ENCODE peak calls at places on chromosome X, in four cellular contexts. K is body of pancreas, H is kidney, O is tibial nerve. M is an unnamed sample. For H3K36me3 and H3K9me3, the result is how much of the 10 kb centered on the place peaks cover.

GRCh38 chrX:69192603-69193002 is 27.4 kb upstream of the PJA1 start:
- DNase-seq in H (no peak), K (no peak), O (no peak), M (no peak)

GRCh38 chrX:115563633-115564182 is 2.7 kb downstream of the PLS3 start:
- DNase-seq in O (no peak), K (no peak), H (no peak), M (no peak)

GRCh38 chrX:51281758-51282318 is 50.8 kb upstream of the NUDT10 start:
- DNase-seq in O (no peak), K (no peak), H (no peak), M (no peak)

GRCh38 chrX:10470009-10470408 is 150.4 kb downstream of the MID1 start:
- DNase-seq in O (no peak), H (no peak), K (no peak), M (no peak)

GRCh38 chrX:130165181-130165702 is 399 bp downstream of the AIFM1 start:
- DNase-seq in K (no peak), O (no peak), H (no peak), M (no peak)

GRCh38 chrX:110056419-110056818 is 53.5 kb downstream of the TMEM164 start:
- DNase-seq in H (no peak), K (no peak), O (no peak), M (no peak)

GRCh38 chrX:10350991-10351390 is 194.2 kb downstream of the CLCN4 start:
- DNase-seq in O (no peak), K (no peak), H (no peak), M (no peak)

GRCh38 chrX:22686138-22686541 is 313.6 kb upstream of the DDX53 start:
- DNase-seq in O (peak), H (peak), K (no peak), M (peak)

GRCh38 chrX:35166023-35166422 is 223.4 kb downstream of the FAM47B start:
- DNase-seq in H (no peak), K (no peak), O (no peak), M (peak)

GRCh38 chrX:115650916-115651315 is 89.9 kb downstream of the PLS3 start:
- DNase-seq in O (peak), H (no peak), K (peak), M (peak)

GRCh38 chrX:82816572-82816971 is 691.5 kb upstream of the POU3F4 start:
- DNase-seq in H (no peak), O (no peak), K (no peak), M (no peak)

GRCh38 chrX:23726196-23726595 is 16.9 kb downstream of the ACOT9 start:
- DNase-seq in O (no peak), H (no peak), K (no peak), M (no peak)

GRCh38 chrX:137031517-137032377 is 2.0 kb downstream of the GPR101 start:
- DNase-seq in K (no peak), O (no peak), H (no peak), M (peak)

GRCh38 chrX:48531359-48531954 is 8.1 kb upstream of the TBC1D25 start:
- DNase-seq in O (no peak), K (no peak), H (no peak), M (peak)

GRCh38 chrX:12947545-12948235 is 27.2 kb upstream of the TMSB4X start:
- DNase-seq in O (no peak), H (no peak), K (no peak), M (no peak)

GRCh38 chrX:46611658-46612362 is 38.2 kb downstream of the CHST7 start:
- DNase-seq in O (no peak), K (no peak), H (no peak), M (no peak)

GRCh38 chrX:74133156-74133796 is 170.7 kb upstream of the ZCCHC13 start:
- DNase-seq in K (no peak), O (peak), H (no peak), M (no peak)

GRCh38 chrX:94058728-94059382 is 384.8 kb downstream of the FAM133A start:
- DNase-seq in O (no peak), K (peak), H (no peak), M (peak)

GRCh38 chrX:39043838-39044550 is 242.7 kb downstream of the MID1IP1 start:
- DNase-seq in O (no peak), H (no peak), K (no peak), M (no peak)

GRCh38 chrX:20267924-20268701 is 1.4 kb upstream of the RPS6KA3 start:
- DNase-seq in H (peak), O (peak), K (peak), M (no peak)

GRCh38 chrX:39814391-39814790 is 283.4 kb downstream of the BCOR start:
- DNase-seq in K (no peak), H (no peak), O (peak), M (no peak)

GRCh38 chrX:49029876-49030275 is 13.3 kb downstream of the TFE3 start:
- DNase-seq in K (no peak), H (peak), O (no peak), M (no peak)

GRCh38 chrX:123959281-123960063 is 2.0 kb upstream of the STAG2 start:
- DNase-seq in H (peak), O (peak), K (peak), M (peak)

GRCh38 chrX:97882306-97882705 is 998.6 kb downstream of the RPA4 start:
- DNase-seq in H (no peak), O (no peak), K (no peak), M (no peak)

GRCh38 chrX:19686876-19687275 is 171.6 kb upstream of the MAP3K15 start:
- DNase-seq in K (no peak), H (no peak), O (no peak), M (no peak)

GRCh38 chrX:150548684-150549083 is 19.7 kb upstream of the MTM1 start:
- DNase-seq in H (no peak), O (no peak), K (no peak), M (peak)

GRCh38 chrX:49058794-49059193 is at the start of gene CCDC120:
- DNase-seq in K (peak), H (no peak), O (no peak), M (no peak)

GRCh38 chrX:110268875-110269274 is 49.0 kb downstream of the AMMECR1 start:
- DNase-seq in O (no peak), K (no peak), H (no peak), M (no peak)

GRCh38 chrX:3295731-3296130 is 50.7 kb downstream of the MXRA5 start:
- DNase-seq in O (no peak), K (no peak), H (no peak), M (peak)

GRCh38 chrX:23223169-23223568 is 111.5 kb upstream of the PTCHD1 start:
- DNase-seq in K (no peak), O (no peak), H (no peak), M (no peak)

DNA sequence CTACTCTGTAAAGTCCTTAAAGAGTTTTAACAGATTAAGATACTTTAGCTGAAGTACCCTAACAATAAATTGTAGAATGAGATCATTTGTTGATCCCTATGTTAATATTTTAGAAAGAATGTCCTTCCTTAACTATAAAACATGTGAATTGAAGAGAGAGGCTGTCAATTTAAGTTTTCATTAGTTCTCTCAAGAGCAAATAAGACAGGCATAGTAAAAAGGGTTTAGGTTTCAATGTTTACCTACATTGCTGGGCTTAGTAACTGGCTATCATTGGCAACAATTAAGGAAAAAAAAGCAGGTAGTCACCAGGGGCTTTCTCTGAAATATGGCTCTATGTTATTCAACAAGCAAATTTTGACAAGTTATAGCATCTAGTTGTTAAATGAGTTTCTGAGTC is 91.5 kb downstream of the ATRX start:
- DNase-seq in H (no peak), O (no peak), K (no peak), M (no peak)
- H3K36me3 ChIP-seq in H (under half), O (under half), K (under half), M (under half)

GRCh38 chrX:18410038-18410437 is 15.4 kb upstream of the CDKL5 start:
- DNase-seq in K (peak), H (no peak), O (no peak), M (no peak)

GRCh38 chrX:18415386-18415785 is 10.0 kb upstream of the CDKL5 start:
- DNase-seq in O (no peak), K (no peak), H (no peak), M (no peak)
- H3K9me3 ChIP-seq in O (under half), K (under half), H (under half), M (under half)

GRCh38 chrX:151712253-151712652 is 3.6 kb upstream of the FATE1 start:
- DNase-seq in O (no peak), K (no peak), H (no peak), M (no peak)

GRCh38 chrX:151711787-151712186 is 4.0 kb upstream of the FATE1 start:
- DNase-seq in K (no peak), H (no peak), O (no peak), M (peak)

GRCh38 chrX:151708821-151709220 is 7.0 kb upstream of the FATE1 start:
- DNase-seq in O (no peak), K (no peak), H (no peak), M (no peak)

GRCh38 chrX:151711154-151711553 is 4.7 kb upstream of the FATE1 start:
- DNase-seq in K (no peak), H (no peak), O (no peak), M (no peak)

GRCh38 chrX:151710457-151710856 is 5.4 kb upstream of the FATE1 start:
- DNase-seq in O (no peak), K (no peak), H (no peak), M (no peak)
- H3K36me3 ChIP-seq in O (under half), K (under half), H (under half), M (under half)

DNA sequence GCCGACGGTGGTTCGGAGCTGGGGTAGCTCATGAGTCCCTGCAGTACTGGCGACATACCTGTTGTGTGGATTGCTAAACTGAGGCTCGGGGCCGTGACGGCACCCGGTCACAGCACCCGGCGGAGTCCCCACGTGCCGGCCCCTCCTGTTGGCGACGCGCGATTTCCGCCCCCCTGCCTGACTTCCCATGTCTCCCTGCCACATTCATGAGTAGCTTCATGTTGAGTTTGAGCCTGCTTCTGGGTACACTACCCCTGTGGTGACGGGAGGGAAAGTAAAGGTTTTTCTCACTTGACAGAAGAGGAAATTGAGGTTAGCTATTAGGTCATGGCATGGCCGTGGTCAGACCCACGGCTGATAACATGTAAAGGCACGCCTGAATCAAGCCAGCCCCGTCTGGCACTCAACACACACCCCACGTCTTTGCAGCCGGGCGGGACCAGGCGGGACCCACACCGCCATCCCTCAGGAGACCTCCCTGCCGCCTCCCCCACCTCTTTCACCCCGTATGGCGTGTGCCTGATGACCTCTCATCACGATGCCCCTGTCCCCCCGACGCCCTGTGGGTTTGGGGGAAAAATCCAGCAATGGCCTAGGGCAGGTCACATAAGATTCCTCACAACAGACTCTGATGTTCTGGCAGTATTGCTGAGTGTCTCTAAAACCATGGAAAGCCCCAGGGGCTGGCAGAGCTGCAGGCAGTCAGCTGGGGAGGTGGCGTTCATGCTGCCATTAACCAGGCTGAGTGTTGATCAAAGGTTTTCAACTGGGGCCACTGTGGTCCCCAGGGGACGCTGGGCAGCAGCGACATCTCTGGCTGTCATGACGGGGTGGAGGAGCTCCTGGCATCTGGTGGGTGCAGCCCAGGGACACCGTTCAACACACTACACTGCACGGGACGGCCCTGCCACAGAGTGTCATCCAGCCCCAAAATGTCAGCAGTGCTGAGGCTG is 29.2 kb downstream of the P2RY8 start:
- DNase-seq in H (peak), K (no peak), O (no peak), M (no peak)
- H3K9me3 ChIP-seq in H (under half), K (under half), O (under half), M (under half)

GRCh38 chrX:101685923-101686322 is 26.3 kb upstream of the ARMCX2 start:
- DNase-seq in H (no peak), K (no peak), O (no peak), M (no peak)
- H3K36me3 ChIP-seq in H (under half), K (under half), O (under half), M (under half)

GRCh38 chrX:133053854-133054565 is 42.9 kb downstream of the USP26 start:
- DNase-seq in O (no peak), K (no peak), H (no peak), M (no peak)

GRCh38 chrX:133054761-133055385 is 42.0 kb downstream of the USP26 start:
- DNase-seq in H (no peak), K (no peak), O (no peak), M (no peak)

DNA sequence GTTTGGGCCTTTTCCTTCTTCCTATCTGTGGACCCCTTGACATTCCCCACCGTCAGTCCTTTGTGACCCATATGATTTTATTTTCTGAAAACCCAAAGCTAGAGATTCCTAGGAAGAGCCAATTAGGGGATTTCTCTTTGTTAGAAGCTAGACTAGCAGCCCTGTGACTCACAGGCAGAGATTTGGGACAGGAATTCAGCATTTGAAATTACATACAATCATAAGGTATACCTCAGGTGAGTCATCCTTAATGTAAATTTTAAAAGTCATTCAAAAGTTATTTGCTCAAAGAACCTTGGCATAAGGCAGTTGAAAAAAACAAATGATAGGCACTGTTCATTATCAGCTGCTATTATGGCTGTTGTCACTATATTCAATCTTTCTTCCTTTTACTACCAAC is 40.6 kb downstream of the USP26 start:
- DNase-seq in K (no peak), O (no peak), H (no peak), M (no peak)
- H3K9me3 ChIP-seq in K (under half), O (under half), H (under half), M (under half)

GRCh38 chrX:153919281-153919680 is 6.8 kb downstream of the ARHGAP4 start:
- DNase-seq in H (no peak), K (no peak), O (no peak), M (no peak)
- H3K36me3 ChIP-seq in H (under half), K (under half), O (under half), M (under half)

DNA sequence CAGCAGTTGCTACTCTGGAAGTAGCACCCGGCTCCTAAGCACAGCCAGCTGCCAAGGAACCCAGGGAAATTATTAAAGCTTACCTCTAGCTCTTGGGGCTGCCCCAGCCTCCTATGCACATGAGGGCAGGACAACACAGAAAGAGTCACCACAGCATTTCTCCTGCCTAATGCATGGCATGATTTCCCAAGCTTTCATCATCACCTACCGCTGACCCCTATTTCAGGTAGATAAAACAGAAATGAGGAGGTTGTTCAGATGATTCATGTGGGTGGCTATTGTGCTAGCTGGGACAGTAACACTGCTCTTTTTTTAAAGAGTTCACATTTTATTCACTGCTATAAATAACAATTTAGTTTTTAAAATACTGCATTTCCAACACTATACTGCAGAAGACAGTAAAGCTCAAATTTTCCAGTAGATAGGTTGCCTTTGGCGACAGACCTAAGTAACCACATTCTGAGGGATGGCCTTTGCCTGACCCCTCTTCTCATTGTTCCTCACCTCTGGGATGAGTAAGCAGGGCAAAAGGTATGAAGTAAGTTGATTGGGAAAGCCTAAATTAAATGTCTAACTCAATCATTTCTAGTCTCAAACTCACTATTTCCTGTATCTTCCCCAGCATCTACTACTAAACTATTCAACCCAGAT is 16.7 kb downstream of the CASK start:
- DNase-seq in K (no peak), O (no peak), H (no peak), M (no peak)
- H3K9me3 ChIP-seq in K (under half), O (under half), H (under half), M (under half)

DNA sequence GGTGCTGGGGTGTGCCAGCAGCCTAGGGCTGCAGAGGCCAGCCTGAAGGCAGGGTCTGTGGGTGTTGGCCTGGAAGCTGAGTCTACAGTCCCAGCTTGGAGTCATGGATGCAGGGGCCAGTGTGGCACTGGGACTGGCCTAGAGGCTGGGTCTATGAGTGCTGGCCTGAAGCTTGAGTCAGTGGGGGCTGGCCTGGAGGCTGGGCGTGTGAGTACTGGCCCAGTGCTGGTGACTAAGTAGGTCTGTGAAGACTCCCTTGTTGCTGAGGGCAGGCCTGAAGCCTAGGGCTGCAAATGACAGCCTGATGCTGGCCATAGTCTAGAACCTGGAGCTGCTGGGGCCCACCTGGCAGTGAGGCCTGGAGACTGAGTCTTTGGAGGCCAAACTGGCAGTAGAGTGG is 31.3 kb upstream of the ALG13 start:
- DNase-seq in K (no peak), H (no peak), O (no peak), M (no peak)
- H3K36me3 ChIP-seq in K (under half), H (under half), O (under half), M (under half)

GRCh38 chrX:63361494-63361893 is 10.4 kb upstream of the SPIN4 start:
- DNase-seq in O (no peak), H (no peak), K (no peak), M (no peak)

DNA sequence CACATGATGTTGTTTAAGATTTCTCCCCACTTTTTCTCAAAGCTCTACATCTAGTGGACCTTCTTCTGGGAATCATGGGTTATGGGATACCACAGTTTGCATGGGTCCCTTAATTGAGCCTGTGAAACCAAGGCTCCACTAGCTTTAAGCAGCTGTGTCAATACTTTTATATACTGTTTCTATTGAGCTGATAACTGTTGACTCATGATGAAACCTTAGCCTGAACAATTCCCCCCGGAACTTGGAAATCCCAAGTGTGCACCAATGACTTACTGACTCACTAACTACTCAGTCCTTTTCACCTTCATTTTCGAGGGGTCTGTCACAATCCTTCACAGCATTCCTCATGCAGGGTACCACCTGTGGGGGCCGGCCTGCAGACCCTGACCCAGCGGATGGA is 12.7 kb upstream of the SPIN4 start:
- DNase-seq in O (no peak), K (no peak), H (no peak), M (no peak)
- H3K9me3 ChIP-seq in O (under half), K (under half), H (under half), M (under half)